ENCODE peak calls at places on chromosomes 12 and 14, in seven cellular contexts. J, D, C, N, X, K and P are unnamed samples. For H3K4me1, the result is how much of the 10 kb centered on the place peaks cover.

GRCh38 chr12:39763071-39763893 is 143.7 kb upstream of the ABCD2 start:
- ATAC-seq in N (no peak), K (no peak), X (no peak), D (no peak), J (no peak), C (no peak), P (no peak)

GRCh38 chr14:75427126-75427481 is 718 bp upstream of the JDP2 start:
- ATAC-seq in K (peak), N (peak), D (peak), X (peak), J (no peak), C (peak), P (peak)

GRCh38 chr14:88106377-88106776 is 101.4 kb downstream of the GPR65 start:
- ATAC-seq in C (no peak), D (no peak), X (no peak), N (no peak), K (no peak), J (no peak), P (no peak)

GRCh38 chr12:83866477-83866876 is 1046.1 kb downstream of the SLC6A15 start:
- ATAC-seq in K (no peak), D (no peak), N (no peak), J (no peak), X (peak), C (no peak), P (no peak)

GRCh38 chr14:104924421-104925213 is at the start of gene PLD4:
- ATAC-seq in C (no peak), D (no peak), K (no peak), N (no peak), J (no peak), X (no peak), P (no peak)

GRCh38 chr14:61126083-61126962 is 145.3 kb downstream of the SLC38A6 start:
- ATAC-seq in D (peak), K (no peak), N (no peak), X (no peak), C (no peak), J (peak), P (no peak)

GRCh38 chr12:103571286-103571685 is 15.8 kb upstream of the STAB2 start:
- ATAC-seq in X (no peak), C (peak), D (peak), N (peak), J (peak), K (no peak), P (no peak)

GRCh38 chr14:92600318-92601053 is 86.9 kb downstream of the RIN3 start:
- ATAC-seq in N (peak), X (peak), D (no peak), J (peak), K (no peak), C (no peak), P (peak)

GRCh38 chr12:120835304-120835612 is 68.9 kb downstream of the SPPL3 start:
- ATAC-seq in N (no peak), X (peak), C (no peak), K (no peak), D (no peak), J (peak), P (no peak)

GRCh38 chr12:7154042-7154441 is 23.9 kb downstream of the CLSTN3 start:
- ATAC-seq in K (no peak), J (no peak), C (no peak), N (no peak), D (no peak), X (no peak), P (no peak)

GRCh38 chr12:25949343-25949742 is 9.1 kb upstream of the RASSF8 start:
- ATAC-seq in D (no peak), X (no peak), N (no peak), C (no peak), K (no peak), J (no peak), P (no peak)

GRCh38 chr12:123934016-123934620 is 38.5 kb downstream of the CCDC92 start:
- ATAC-seq in N (no peak), C (no peak), K (peak), D (no peak), J (no peak), X (no peak), P (no peak)

GRCh38 chr12:84508325-84508861 is 404.2 kb downstream of the SLC6A15 start:
- ATAC-seq in N (no peak), X (peak), J (peak), C (no peak), D (peak), K (no peak), P (peak)

GRCh38 chr14:96803958-96804357 is 6.8 kb downstream of the VRK1 start:
- ATAC-seq in X (no peak), K (no peak), J (peak), C (no peak), D (no peak), N (no peak), P (no peak)

GRCh38 chr14:68167019-68167716 is 347.6 kb downstream of the RAD51B start:
- ATAC-seq in J (no peak), N (no peak), C (no peak), X (peak), K (no peak), D (no peak), P (no peak)

GRCh38 chr14:45169906-45170305 is 34.2 kb downstream of the FANCM start:
- ATAC-seq in N (no peak), C (no peak), J (no peak), K (no peak), D (no peak), X (no peak), P (no peak)

GRCh38 chr12:116366456-116366776 is 88.9 kb upstream of the MED13L start:
- ATAC-seq in X (no peak), J (no peak), D (peak), N (peak), K (peak), C (peak), P (peak)

GRCh38 chr14:70354204-70354603 is 5.3 kb downstream of the COX16 start:
- ATAC-seq in C (no peak), D (no peak), N (no peak), J (no peak), K (no peak), X (peak), P (no peak)

GRCh38 chr12:44876554-44877275 is 600 bp upstream of the NELL2 start:
- ATAC-seq in D (peak), X (peak), N (peak), K (peak), C (peak), J (peak), P (peak)

GRCh38 chr12:105321125-105321524 is 9.4 kb upstream of the C12orf75 start:
- ATAC-seq in C (no peak), K (no peak), N (peak), J (no peak), X (peak), D (no peak), P (no peak)

GRCh38 chr12:106945261-106945851 is 10.4 kb upstream of the TMEM263 start:
- ATAC-seq in D (no peak), N (no peak), C (no peak), J (no peak), X (no peak), K (no peak), P (no peak)

GRCh38 chr14:31090872-31091764 is 64.9 kb upstream of the STRN3 start:
- ATAC-seq in C (peak), J (peak), K (peak), D (peak), N (peak), X (no peak), P (peak)

DNA sequence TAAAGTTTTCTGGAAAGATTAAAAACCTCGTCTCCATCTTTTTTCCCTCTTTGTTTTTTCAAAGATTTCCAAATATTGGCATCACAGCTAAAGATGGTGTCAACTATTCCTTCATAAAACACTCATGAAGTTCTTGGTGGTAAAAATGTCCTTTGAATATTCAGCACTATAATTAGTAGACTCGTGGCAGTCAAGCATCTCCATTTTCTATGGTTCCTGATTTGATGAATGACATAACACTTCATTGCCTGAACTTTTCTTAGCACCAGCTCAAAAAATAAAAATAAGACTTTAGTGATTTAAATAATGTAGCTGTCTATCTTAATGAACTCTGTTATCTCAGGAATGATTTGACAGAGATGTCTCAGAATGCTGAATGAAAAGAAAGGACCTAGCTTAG is 19.7 kb downstream of the UBE2N start:
- ATAC-seq in D (no peak), C (no peak), N (no peak), K (no peak), J (no peak), X (no peak), P (no peak)
- H3K4me3 ChIP-seq in D (no peak), C (no peak), N (no peak), K (no peak), J (no peak), X (peak), P (no peak)

DNA sequence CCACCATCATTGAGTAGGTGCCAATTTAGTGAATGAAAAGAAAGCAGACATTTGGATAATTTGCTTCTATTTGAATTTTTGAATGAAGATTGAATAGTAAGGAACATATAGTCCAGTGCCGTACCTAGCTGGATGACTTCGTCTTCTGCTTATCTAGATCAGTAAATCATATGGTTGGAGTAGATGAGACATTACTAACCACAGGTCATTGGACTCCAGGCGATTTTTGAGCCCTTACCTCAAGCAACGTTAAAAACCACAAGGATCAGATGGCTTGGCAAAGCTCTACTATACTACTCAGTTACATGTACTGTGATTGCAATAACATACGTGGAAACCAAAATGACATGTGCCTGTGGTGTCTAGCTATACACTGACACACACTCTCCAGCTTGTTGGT is 1.7 kb upstream of the SPATS2 start:
- ATAC-seq in C (no peak), X (no peak), K (no peak), N (no peak), D (no peak), J (no peak), P (no peak)
- H3K4me1 ChIP-seq in C (under half), X (under half), K (under half), N (under half), D (under half), J (under half), P (under half)

GRCh38 chr12:92143280-92143679 is 2.4 kb downstream of the BTG1 start:
- ATAC-seq in D (no peak), J (no peak), N (no peak), K (no peak), X (no peak), C (no peak), P (no peak)

GRCh38 chr12:92145731-92146496 is at the start of gene BTG1:
- ATAC-seq in J (peak), C (peak), K (peak), X (peak), N (peak), D (peak), P (peak)

GRCh38 chr12:92144045-92144630 is 1.5 kb downstream of the BTG1 start:
- ATAC-seq in D (peak), J (peak), C (peak), X (peak), N (peak), K (peak), P (peak)

GRCh38 chr12:92145481-92145730 is 240 bp downstream of the BTG1 start:
- ATAC-seq in C (peak), J (peak), N (no peak), K (no peak), X (peak), D (peak), P (peak)

DNA sequence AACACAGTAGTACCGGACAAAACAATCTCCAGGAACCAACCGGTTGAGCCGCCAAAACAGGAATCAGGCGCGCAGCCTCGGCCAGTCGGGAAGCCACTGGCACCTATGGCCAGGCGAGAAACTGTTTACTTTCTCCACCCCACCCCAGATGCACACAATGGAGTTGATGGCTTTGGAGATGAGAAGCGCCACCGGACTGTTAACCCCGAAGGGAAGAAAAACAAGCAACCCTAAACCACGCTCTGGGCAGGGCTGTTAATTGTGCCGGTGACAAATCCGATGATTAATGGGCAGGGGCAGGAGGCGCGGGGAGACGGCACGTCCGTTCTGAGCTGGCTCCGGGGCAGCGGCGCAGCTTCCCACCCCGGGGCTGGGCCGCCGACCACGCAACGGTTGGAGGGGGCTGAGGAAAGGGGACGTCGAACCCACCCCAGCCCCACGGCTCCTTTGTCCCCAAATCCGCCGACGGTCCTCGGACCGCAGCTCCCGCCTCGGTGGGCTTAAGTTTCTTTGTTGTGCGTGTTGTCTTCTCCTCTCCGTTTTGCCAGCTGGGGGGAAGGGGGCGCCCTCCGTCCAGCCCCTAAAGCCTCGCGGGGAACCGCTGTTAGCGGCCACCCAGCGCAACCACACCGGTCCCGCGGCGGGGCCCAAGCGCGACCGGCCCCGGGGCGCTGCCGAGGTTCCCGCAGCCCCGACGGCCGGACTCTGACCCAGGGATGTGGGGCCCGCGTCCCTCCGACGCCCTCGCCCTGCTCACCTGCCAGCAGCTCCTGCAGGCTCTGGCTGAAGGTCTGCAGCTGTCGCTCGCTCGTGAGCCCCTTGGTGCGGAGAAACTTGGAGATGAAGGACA is 790 bp downstream of the BTG1 start:
- ATAC-seq in K (peak), N (peak), C (peak), X (peak), J (no peak), D (peak), P (no peak)
- TF ChIP-seq POLR2A in K (no peak), N (no peak), C (peak), X (peak), J (no peak), D (no peak), P (peak)

GRCh38 chr12:128015276-128015675 is 251.7 kb upstream of the TMEM132C start:
- ATAC-seq in X (no peak), D (no peak), C (no peak), K (no peak), J (no peak), N (no peak), P (no peak)
- H3K4me3 ChIP-seq in X (no peak), D (no peak), C (no peak), K (no peak), J (no peak), N (no peak), P (no peak)

GRCh38 chr14:72617391-72618011 is 276.4 kb downstream of the DPF3 start:
- ATAC-seq in D (peak), K (peak), J (no peak), N (no peak), X (no peak), C (no peak), P (no peak)

GRCh38 chr14:72616811-72617210 is 277.1 kb downstream of the DPF3 start:
- ATAC-seq in K (no peak), X (no peak), N (no peak), J (no peak), C (no peak), D (no peak), P (no peak)

GRCh38 chr14:72615511-72616121 is 278.3 kb downstream of the DPF3 start:
- ATAC-seq in N (no peak), D (peak), C (peak), J (peak), X (no peak), K (no peak), P (no peak)

GRCh38 chr14:72614891-72615410 is 278.9 kb downstream of the DPF3 start:
- ATAC-seq in N (no peak), K (no peak), X (no peak), C (no peak), D (no peak), J (no peak), P (no peak)

GRCh38 chr14:72616294-72616693 is 277.6 kb downstream of the DPF3 start:
- ATAC-seq in X (no peak), C (no peak), K (no peak), D (peak), N (no peak), J (peak), P (no peak)
- H3K4me1 ChIP-seq in X (under half), C (under half), K (under half), D (half or more), N (under half), J (under half), P (under half)

DNA sequence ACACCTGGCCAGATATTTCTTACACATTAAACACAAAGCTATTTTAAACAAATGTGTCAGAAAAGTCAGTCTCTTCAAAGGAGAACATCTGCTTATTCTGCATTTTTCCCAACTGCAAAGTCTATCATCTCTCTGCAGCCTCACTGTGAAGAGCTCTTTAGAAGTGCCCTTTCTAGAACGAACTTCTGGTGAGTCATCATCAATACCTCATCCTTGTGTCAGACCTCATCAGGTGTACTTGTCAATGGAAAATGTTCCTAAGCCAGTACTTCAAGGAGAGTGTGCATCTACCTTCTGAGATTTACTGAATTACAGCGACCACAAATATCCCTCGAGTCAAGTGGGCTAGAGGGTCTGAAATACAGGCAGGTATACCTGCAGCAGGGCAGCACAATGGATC is 457.3 kb downstream of the LRIG3 start:
- ATAC-seq in D (no peak), N (no peak), X (no peak), K (no peak), J (no peak), C (no peak), P (no peak)
- TF ChIP-seq POLR2A in D (no peak), N (no peak), X (no peak), K (no peak), J (no peak), C (no peak), P (no peak)